ENCODE peak calls at places on chromosomes 12 and 14, in nine cellular contexts. One of them, this sample, is unnamed.
A peak's percentile ranks its signal among the peaks of the same experiment; 100 is the strongest.

GRCh38 chr12:110467847-110468211 is 228 bp downstream of the GPN3 start:
- DNase-seq in hepatocyte: no peak
- DNase-seq in PC-3: no peak
- DNase-seq in neural progenitor cell: no peak
- DNase-seq in GM23248: no peak
- DNase-seq in MM.1S: no peak
- DNase-seq in GM23338: no peak
- DNase-seq in HCT116: no peak
- DNase-seq in SK-N-SH: no peak
- DNase-seq in this sample: no peak

GRCh38 chr12:116492703-116493324 is 66.4 kb upstream of the MAP1LC3B2 start:
- DNase-seq in hepatocyte: peak; percentile 50
- DNase-seq in PC-3: peak; percentile 98
- DNase-seq in neural progenitor cell: no peak
- DNase-seq in GM23248: peak; percentile 91
- DNase-seq in MM.1S: peak; percentile 24
- DNase-seq in GM23338: peak; percentile 58
- DNase-seq in HCT116: peak; percentile 79
- DNase-seq in SK-N-SH: no peak
- DNase-seq in this sample: no peak

GRCh38 chr12:32493282-32493681 is 93.9 kb downstream of the FGD4 start:
- DNase-seq in hepatocyte: no peak
- DNase-seq in PC-3: no peak
- DNase-seq in neural progenitor cell: peak; percentile 66
- DNase-seq in GM23248: no peak
- DNase-seq in MM.1S: no peak
- DNase-seq in GM23338: no peak
- DNase-seq in HCT116: no peak
- DNase-seq in SK-N-SH: no peak
- DNase-seq in this sample: peak; percentile 76

GRCh38 chr12:94980577-94980976 is 22.9 kb downstream of the NDUFA12 start:
- DNase-seq in hepatocyte: peak; percentile 37
- DNase-seq in PC-3: peak; percentile 2
- DNase-seq in neural progenitor cell: no peak
- DNase-seq in GM23248: peak; percentile 39
- DNase-seq in MM.1S: no peak
- DNase-seq in GM23338: no peak
- DNase-seq in HCT116: no peak
- DNase-seq in SK-N-SH: peak; percentile 21
- DNase-seq in this sample: peak; percentile 34

GRCh38 chr12:79689041-79689476 is 1.7 kb downstream of the PAWR start:
- DNase-seq in hepatocyte: no peak
- DNase-seq in PC-3: peak; percentile 38
- DNase-seq in neural progenitor cell: no peak
- DNase-seq in GM23248: peak; percentile 22
- DNase-seq in MM.1S: no peak
- DNase-seq in GM23338: no peak
- DNase-seq in HCT116: no peak
- DNase-seq in SK-N-SH: no peak
- DNase-seq in this sample: peak; percentile 40

GRCh38 chr12:110790301-110790700 is 47.6 kb upstream of the PPP1CC start:
- DNase-seq in hepatocyte: no peak
- DNase-seq in PC-3: no peak
- DNase-seq in neural progenitor cell: no peak
- DNase-seq in GM23248: peak; percentile 63
- DNase-seq in MM.1S: no peak
- DNase-seq in GM23338: no peak
- DNase-seq in HCT116: no peak
- DNase-seq in SK-N-SH: no peak
- DNase-seq in this sample: no peak

GRCh38 chr12:90065301-90065801 is 356.7 kb upstream of the ATP2B1 start:
- DNase-seq in hepatocyte: no peak
- DNase-seq in PC-3: peak; percentile 4
- DNase-seq in neural progenitor cell: no peak
- DNase-seq in GM23248: peak; percentile 22
- DNase-seq in MM.1S: no peak
- DNase-seq in GM23338: peak; percentile 5
- DNase-seq in HCT116: no peak
- DNase-seq in SK-N-SH: no peak
- DNase-seq in this sample: no peak

GRCh38 chr12:8088574-8088973 is 6.5 kb downstream of the NECAP1 start:
- DNase-seq in hepatocyte: no peak
- DNase-seq in PC-3: no peak
- DNase-seq in neural progenitor cell: no peak
- DNase-seq in GM23248: no peak
- DNase-seq in MM.1S: peak; percentile 52
- DNase-seq in GM23338: no peak
- DNase-seq in HCT116: no peak
- DNase-seq in SK-N-SH: no peak
- DNase-seq in this sample: no peak

GRCh38 chr14:77598366-77599050 is 17.9 kb downstream of the SPTLC2 start:
- DNase-seq in hepatocyte: no peak
- DNase-seq in PC-3: no peak
- DNase-seq in neural progenitor cell: no peak
- DNase-seq in GM23248: no peak
- DNase-seq in MM.1S: peak; percentile 14
- DNase-seq in GM23338: no peak
- DNase-seq in HCT116: no peak
- DNase-seq in SK-N-SH: no peak
- DNase-seq in this sample: no peak

GRCh38 chr14:55107766-55108554 is 21.1 kb upstream of the LGALS3 start:
- DNase-seq in hepatocyte: peak; percentile 84
- DNase-seq in PC-3: peak; percentile 92
- DNase-seq in neural progenitor cell: no peak
- DNase-seq in GM23248: peak; percentile 99
- DNase-seq in MM.1S: no peak
- DNase-seq in GM23338: no peak
- DNase-seq in HCT116: peak; percentile 91
- DNase-seq in SK-N-SH: no peak
- DNase-seq in this sample: no peak

GRCh38 chr12:51821423-51822260 is 26.9 kb downstream of the FIGNL2 start:
- DNase-seq in hepatocyte: no peak
- DNase-seq in PC-3: no peak
- DNase-seq in neural progenitor cell: peak; percentile 66
- DNase-seq in GM23248: peak; percentile 63
- DNase-seq in MM.1S: no peak
- DNase-seq in GM23338: peak; percentile 55
- DNase-seq in HCT116: no peak
- DNase-seq in SK-N-SH: no peak
- DNase-seq in this sample: no peak

GRCh38 chr14:25231006-25231405 is 181.1 kb upstream of the STXBP6 start:
- DNase-seq in hepatocyte: no peak
- DNase-seq in PC-3: no peak
- DNase-seq in neural progenitor cell: no peak
- DNase-seq in GM23248: no peak
- DNase-seq in MM.1S: no peak
- DNase-seq in GM23338: no peak
- DNase-seq in HCT116: no peak
- DNase-seq in SK-N-SH: no peak
- DNase-seq in this sample: no peak

GRCh38 chr14:64439141-64439540 is 26.2 kb upstream of the AKAP5 start:
- DNase-seq in hepatocyte: no peak
- DNase-seq in PC-3: no peak
- DNase-seq in neural progenitor cell: no peak
- DNase-seq in GM23248: no peak
- DNase-seq in MM.1S: no peak
- DNase-seq in GM23338: no peak
- DNase-seq in HCT116: no peak
- DNase-seq in SK-N-SH: no peak
- DNase-seq in this sample: no peak

GRCh38 chr14:64440494-64440893 is 24.8 kb upstream of the AKAP5 start:
- DNase-seq in hepatocyte: no peak
- DNase-seq in PC-3: no peak
- DNase-seq in neural progenitor cell: no peak
- DNase-seq in GM23248: peak; percentile 61
- DNase-seq in MM.1S: no peak
- DNase-seq in GM23338: no peak
- DNase-seq in HCT116: no peak
- DNase-seq in SK-N-SH: no peak
- DNase-seq in this sample: no peak

GRCh38 chr14:64444140-64444539 is 21.2 kb upstream of the AKAP5 start:
- DNase-seq in hepatocyte: no peak
- DNase-seq in PC-3: no peak
- DNase-seq in neural progenitor cell: no peak
- DNase-seq in GM23248: no peak
- DNase-seq in MM.1S: no peak
- DNase-seq in GM23338: no peak
- DNase-seq in HCT116: no peak
- DNase-seq in SK-N-SH: no peak
- DNase-seq in this sample: no peak

GRCh38 chr14:64444984-64445845 is 20.1 kb upstream of the AKAP5 start:
- DNase-seq in hepatocyte: peak; percentile 20
- DNase-seq in PC-3: no peak
- DNase-seq in neural progenitor cell: no peak
- DNase-seq in GM23248: peak; percentile 67
- DNase-seq in MM.1S: peak; percentile 59
- DNase-seq in GM23338: no peak
- DNase-seq in HCT116: no peak
- DNase-seq in SK-N-SH: peak; percentile 56
- DNase-seq in this sample: no peak

GRCh38 chr14:64442300-64442988 is 22.9 kb upstream of the AKAP5 start:
- DNase-seq in hepatocyte: peak; percentile 15
- DNase-seq in PC-3: no peak
- DNase-seq in neural progenitor cell: no peak
- DNase-seq in GM23248: no peak
- DNase-seq in MM.1S: no peak
- DNase-seq in GM23338: no peak
- DNase-seq in HCT116: no peak
- DNase-seq in SK-N-SH: peak; percentile 28
- DNase-seq in this sample: no peak
- TF ChIP-seq EZH2phosphoT487 in hepatocyte: no peak
- TF ChIP-seq EZH2phosphoT487 in PC-3: no peak
- TF ChIP-seq EZH2phosphoT487 in neural progenitor cell: no peak
- TF ChIP-seq EZH2phosphoT487 in GM23248: no peak
- TF ChIP-seq EZH2phosphoT487 in MM.1S: no peak
- TF ChIP-seq EZH2phosphoT487 in GM23338: no peak
- TF ChIP-seq EZH2phosphoT487 in HCT116: no peak
- TF ChIP-seq EZH2phosphoT487 in SK-N-SH: no peak
- TF ChIP-seq EZH2phosphoT487 in this sample: no peak

DNA sequence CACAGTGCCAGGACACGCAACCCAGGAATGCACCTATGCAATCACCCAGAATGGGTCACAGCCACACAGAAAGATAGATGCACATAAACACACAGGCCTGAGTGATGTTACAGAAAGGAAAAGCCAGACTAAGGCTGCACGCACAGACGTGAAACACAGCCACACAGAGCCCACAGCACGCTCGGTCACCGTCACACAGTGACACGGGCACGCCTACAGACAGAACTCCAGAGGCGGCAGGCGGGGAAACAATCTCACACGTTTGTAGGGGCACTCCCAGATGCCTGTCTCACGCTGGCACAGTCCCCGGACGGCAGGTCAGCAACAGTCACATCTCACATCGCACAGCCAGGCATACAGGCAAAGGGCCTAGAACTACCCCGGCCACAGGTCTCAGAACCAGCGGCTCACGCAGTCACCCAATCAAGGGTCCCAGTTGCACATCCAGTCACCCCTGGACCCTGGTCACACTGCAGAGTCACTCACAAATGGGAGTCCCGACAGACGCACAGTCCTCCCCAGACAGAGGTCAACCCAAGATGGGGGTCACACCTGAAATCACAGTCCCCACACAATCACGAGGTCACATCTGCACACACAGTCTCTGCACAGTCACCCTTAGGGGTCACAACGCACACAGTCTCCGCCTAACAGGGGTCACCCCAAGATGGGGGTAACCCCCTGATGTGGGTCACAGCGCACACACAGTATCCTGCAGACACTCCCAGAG is 790 bp downstream of the SSH1 start:
- DNase-seq in hepatocyte: peak; percentile 76
- DNase-seq in PC-3: peak; percentile 72
- DNase-seq in neural progenitor cell: peak; percentile 50
- DNase-seq in GM23248: peak; percentile 92
- DNase-seq in MM.1S: peak; percentile 48
- DNase-seq in GM23338: no peak
- DNase-seq in HCT116: no peak
- DNase-seq in SK-N-SH: peak; percentile 51
- DNase-seq in this sample: peak; percentile 26
- H3K4me1 ChIP-seq in hepatocyte: peaks cover 22% of the 10 kb centered on the region
- H3K4me1 ChIP-seq in PC-3: peaks cover 29% of the 10 kb centered on the region
- H3K4me1 ChIP-seq in neural progenitor cell: peaks cover 25% of the 10 kb centered on the region
- H3K4me1 ChIP-seq in GM23248: peaks cover 51% of the 10 kb centered on the region
- H3K4me1 ChIP-seq in MM.1S: peaks cover 15% of the 10 kb centered on the region
- H3K4me1 ChIP-seq in GM23338: peaks cover 25% of the 10 kb centered on the region
- H3K4me1 ChIP-seq in HCT116: peaks cover 73% of the 10 kb centered on the region
- H3K4me1 ChIP-seq in SK-N-SH: peaks cover 25% of the 10 kb centered on the region
- H3K4me1 ChIP-seq in this sample: peaks cover 38% of the 10 kb centered on the region

GRCh38 chr12:43551971-43552559 is at the start of gene ADAMTS20:
- DNase-seq in hepatocyte: peak; percentile 63
- DNase-seq in PC-3: no peak
- DNase-seq in neural progenitor cell: peak; percentile 96
- DNase-seq in GM23248: peak; percentile 40
- DNase-seq in MM.1S: no peak
- DNase-seq in GM23338: peak; percentile 95
- DNase-seq in HCT116: no peak
- DNase-seq in SK-N-SH: peak; percentile 93
- DNase-seq in this sample: no peak
- TF ChIP-seq EZH2phosphoT487 in hepatocyte: no peak
- TF ChIP-seq EZH2phosphoT487 in PC-3: no peak
- TF ChIP-seq EZH2phosphoT487 in neural progenitor cell: peak; percentile 6
- TF ChIP-seq EZH2phosphoT487 in GM23248: no peak
- TF ChIP-seq EZH2phosphoT487 in MM.1S: no peak
- TF ChIP-seq EZH2phosphoT487 in GM23338: no peak
- TF ChIP-seq EZH2phosphoT487 in HCT116: no peak
- TF ChIP-seq EZH2phosphoT487 in SK-N-SH: no peak
- TF ChIP-seq EZH2phosphoT487 in this sample: no peak

GRCh38 chr14:73740921-73741326 is 26.7 kb upstream of the PNMA1 start:
- DNase-seq in hepatocyte: peak; percentile 71
- DNase-seq in PC-3: peak; percentile 91
- DNase-seq in neural progenitor cell: no peak
- DNase-seq in GM23248: peak; percentile 70
- DNase-seq in MM.1S: no peak
- DNase-seq in GM23338: peak; percentile 64
- DNase-seq in HCT116: peak; percentile 61
- DNase-seq in SK-N-SH: peak; percentile 37
- DNase-seq in this sample: no peak

GRCh38 chr14:73743431-73743931 is 29.3 kb upstream of the PNMA1 start:
- DNase-seq in hepatocyte: peak; percentile 14
- DNase-seq in PC-3: no peak
- DNase-seq in neural progenitor cell: no peak
- DNase-seq in GM23248: no peak
- DNase-seq in MM.1S: peak; percentile 18
- DNase-seq in GM23338: no peak
- DNase-seq in HCT116: no peak
- DNase-seq in SK-N-SH: no peak
- DNase-seq in this sample: peak; percentile 68

GRCh38 chr14:73741386-73741875 is 27.2 kb upstream of the PNMA1 start:
- DNase-seq in hepatocyte: peak; percentile 83
- DNase-seq in PC-3: peak; percentile 80
- DNase-seq in neural progenitor cell: peak; percentile 60
- DNase-seq in GM23248: peak; percentile 73
- DNase-seq in MM.1S: no peak
- DNase-seq in GM23338: peak; percentile 71
- DNase-seq in HCT116: no peak
- DNase-seq in SK-N-SH: peak; percentile 58
- DNase-seq in this sample: peak; percentile 54

GRCh38 chr14:73742520-73743238 is 28.5 kb upstream of the PNMA1 start:
- DNase-seq in hepatocyte: no peak
- DNase-seq in PC-3: no peak
- DNase-seq in neural progenitor cell: no peak
- DNase-seq in GM23248: no peak
- DNase-seq in MM.1S: no peak
- DNase-seq in GM23338: no peak
- DNase-seq in HCT116: no peak
- DNase-seq in SK-N-SH: no peak
- DNase-seq in this sample: no peak

GRCh38 chr14:73741876-73742519 is 27.8 kb upstream of the PNMA1 start:
- DNase-seq in hepatocyte: peak; percentile 52
- DNase-seq in PC-3: no peak
- DNase-seq in neural progenitor cell: no peak
- DNase-seq in GM23248: peak; percentile 37
- DNase-seq in MM.1S: no peak
- DNase-seq in GM23338: no peak
- DNase-seq in HCT116: no peak
- DNase-seq in SK-N-SH: peak; percentile 44
- DNase-seq in this sample: peak; percentile 11
- H3K4me1 ChIP-seq in hepatocyte: peaks cover 72% of the 10 kb centered on the region
- H3K4me1 ChIP-seq in PC-3: peaks cover 74% of the 10 kb centered on the region
- H3K4me1 ChIP-seq in neural progenitor cell: peaks cover 37% of the 10 kb centered on the region
- H3K4me1 ChIP-seq in GM23248: peaks cover 53% of the 10 kb centered on the region
- H3K4me1 ChIP-seq in MM.1S: peaks cover 40% of the 10 kb centered on the region
- H3K4me1 ChIP-seq in GM23338: peaks cover 29% of the 10 kb centered on the region
- H3K4me1 ChIP-seq in HCT116: peaks cover 78% of the 10 kb centered on the region
- H3K4me1 ChIP-seq in SK-N-SH: peaks cover 31% of the 10 kb centered on the region
- H3K4me1 ChIP-seq in this sample: peaks cover 64% of the 10 kb centered on the region

This sample was measured in OCI-LY7.